ENCODE peak calls at places on chromosomes 3 and 15, in seven cellular contexts. One of them, this sample, is unnamed.
A peak's percentile ranks its signal among the peaks of the same experiment; 100 is the strongest.

GRCh38 chr3:1693145-1693544 is 405.5 kb upstream of the CNTN4 start:
- DNase-seq in endothelial cell: no peak
- DNase-seq in endodermal cell: no peak
- DNase-seq in osteocyte: no peak
- DNase-seq in uterus: no peak
- DNase-seq in coronary artery: no peak
- DNase-seq in AG04450: no peak
- DNase-seq in this sample: no peak

GRCh38 chr3:117920240-117920923 is 1114.3 kb downstream of the IGSF11 start:
- DNase-seq in osteocyte: no peak
- DNase-seq in endodermal cell: no peak
- DNase-seq in endothelial cell: no peak
- DNase-seq in coronary artery: no peak
- DNase-seq in AG04450: no peak
- DNase-seq in uterus: no peak
- DNase-seq in this sample: no peak

GRCh38 chr15:38128389-38128788 is 124.2 kb upstream of the SPRED1 start:
- DNase-seq in uterus: no peak
- DNase-seq in endothelial cell: no peak
- DNase-seq in osteocyte: no peak
- DNase-seq in endodermal cell: no peak
- DNase-seq in coronary artery: no peak
- DNase-seq in AG04450: no peak
- DNase-seq in this sample: no peak

GRCh38 chr3:132595036-132595435 is 2.0 kb upstream of the ACKR4 start:
- DNase-seq in endodermal cell: peak; percentile 48
- DNase-seq in uterus: no peak
- DNase-seq in osteocyte: no peak
- DNase-seq in coronary artery: no peak
- DNase-seq in AG04450: no peak
- DNase-seq in endothelial cell: no peak
- DNase-seq in this sample: no peak

GRCh38 chr3:47250309-47251060 is 32.1 kb downstream of the KIF9 start:
- DNase-seq in AG04450: no peak
- DNase-seq in osteocyte: no peak
- DNase-seq in endothelial cell: peak; percentile 45
- DNase-seq in endodermal cell: peak; percentile 83
- DNase-seq in uterus: no peak
- DNase-seq in coronary artery: no peak
- DNase-seq in this sample: peak; percentile 27

GRCh38 chr3:43616034-43616433 is 5.8 kb downstream of the ANO10 start:
- DNase-seq in osteocyte: no peak
- DNase-seq in coronary artery: no peak
- DNase-seq in AG04450: no peak
- DNase-seq in endodermal cell: no peak
- DNase-seq in endothelial cell: no peak
- DNase-seq in uterus: no peak
- DNase-seq in this sample: no peak

GRCh38 chr15:65371976-65372786 is 5.6 kb downstream of the IGDCC3 start:
- DNase-seq in osteocyte: no peak
- DNase-seq in coronary artery: no peak
- DNase-seq in endothelial cell: no peak
- DNase-seq in uterus: no peak
- DNase-seq in AG04450: no peak
- DNase-seq in endodermal cell: peak; percentile 54
- DNase-seq in this sample: no peak

GRCh38 chr3:67790043-67790442 is 135.6 kb upstream of the SUCLG2 start:
- DNase-seq in endothelial cell: peak; percentile 77
- DNase-seq in uterus: no peak
- DNase-seq in coronary artery: no peak
- DNase-seq in osteocyte: no peak
- DNase-seq in endodermal cell: peak; percentile 90
- DNase-seq in AG04450: peak; percentile 10
- DNase-seq in this sample: no peak

GRCh38 chr15:37109952-37110630 is 9.7 kb upstream of the MEIS2 start:
- DNase-seq in endodermal cell: peak; percentile 81
- DNase-seq in AG04450: no peak
- DNase-seq in osteocyte: no peak
- DNase-seq in coronary artery: no peak
- DNase-seq in uterus: peak; percentile 65
- DNase-seq in endothelial cell: no peak
- DNase-seq in this sample: peak; percentile 61

GRCh38 chr3:60048447-60048848 is 998.6 kb upstream of the CFAP20DC start:
- DNase-seq in endodermal cell: no peak
- DNase-seq in coronary artery: no peak
- DNase-seq in endothelial cell: no peak
- DNase-seq in osteocyte: no peak
- DNase-seq in AG04450: no peak
- DNase-seq in uterus: no peak
- DNase-seq in this sample: no peak

GRCh38 chr15:38207591-38207990 is 45.0 kb upstream of the SPRED1 start:
- DNase-seq in uterus: no peak
- DNase-seq in endothelial cell: no peak
- DNase-seq in endodermal cell: no peak
- DNase-seq in coronary artery: no peak
- DNase-seq in AG04450: no peak
- DNase-seq in osteocyte: no peak
- DNase-seq in this sample: no peak

GRCh38 chr3:49357466-49358216 is 512 bp downstream of the GPX1 start:
- DNase-seq in endodermal cell: peak; percentile 67
- DNase-seq in AG04450: peak; percentile 74
- DNase-seq in coronary artery: peak; percentile 86
- DNase-seq in endothelial cell: peak; percentile 34
- DNase-seq in osteocyte: peak; percentile 87
- DNase-seq in uterus: peak; percentile 50
- DNase-seq in this sample: peak; percentile 34

GRCh38 chr3:55482496-55483195 is 4.5 kb downstream of the WNT5A start:
- DNase-seq in endothelial cell: peak; percentile 13
- DNase-seq in uterus: no peak
- DNase-seq in coronary artery: no peak
- DNase-seq in AG04450: no peak
- DNase-seq in endodermal cell: peak; percentile 70
- DNase-seq in osteocyte: no peak
- DNase-seq in this sample: no peak

GRCh38 chr3:15858547-15859506 is 61.0 kb upstream of the ANKRD28 start:
- DNase-seq in endodermal cell: peak; percentile 89
- DNase-seq in uterus: peak; percentile 28
- DNase-seq in AG04450: no peak
- DNase-seq in endothelial cell: peak; percentile 41
- DNase-seq in osteocyte: no peak
- DNase-seq in coronary artery: no peak
- DNase-seq in this sample: peak; percentile 19

GRCh38 chr3:183254816-183255730 is 2.0 kb downstream of the B3GNT5 start:
- DNase-seq in AG04450: no peak
- DNase-seq in uterus: no peak
- DNase-seq in endodermal cell: no peak
- DNase-seq in coronary artery: no peak
- DNase-seq in osteocyte: no peak
- DNase-seq in endothelial cell: no peak
- DNase-seq in this sample: no peak

DNA sequence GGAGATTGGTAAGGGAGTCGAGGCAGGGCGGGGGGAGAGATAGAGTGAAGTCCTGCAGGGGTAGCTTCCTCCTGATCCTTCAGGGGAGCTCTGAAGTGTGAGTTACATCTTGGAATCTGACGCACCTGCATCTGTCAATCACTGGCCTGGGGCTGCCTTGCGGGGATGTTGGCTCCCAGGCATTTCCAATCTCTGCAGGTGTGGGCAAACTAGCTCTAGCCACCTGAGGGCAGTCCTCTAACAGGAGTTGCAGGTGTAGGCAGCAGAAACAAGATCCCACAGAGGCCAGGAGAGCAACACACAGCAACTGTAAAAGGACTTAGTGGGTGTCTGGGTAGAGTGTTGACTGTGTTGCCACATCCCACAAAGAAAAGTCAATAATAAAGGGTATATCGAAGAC is 63.6 kb downstream of the ZNF621 start:
- DNase-seq in uterus: no peak
- DNase-seq in coronary artery: no peak
- DNase-seq in endodermal cell: peak; percentile 75
- DNase-seq in endothelial cell: no peak
- DNase-seq in osteocyte: peak; percentile 77
- DNase-seq in AG04450: no peak
- DNase-seq in this sample: no peak
- TF ChIP-seq CTCF in uterus: no peak
- TF ChIP-seq CTCF in coronary artery: no peak
- TF ChIP-seq CTCF in endodermal cell: peak; percentile 70
- TF ChIP-seq CTCF in endothelial cell: no peak
- TF ChIP-seq CTCF in osteocyte: no peak
- TF ChIP-seq CTCF in AG04450: no peak
- TF ChIP-seq CTCF in this sample: no peak

DNA sequence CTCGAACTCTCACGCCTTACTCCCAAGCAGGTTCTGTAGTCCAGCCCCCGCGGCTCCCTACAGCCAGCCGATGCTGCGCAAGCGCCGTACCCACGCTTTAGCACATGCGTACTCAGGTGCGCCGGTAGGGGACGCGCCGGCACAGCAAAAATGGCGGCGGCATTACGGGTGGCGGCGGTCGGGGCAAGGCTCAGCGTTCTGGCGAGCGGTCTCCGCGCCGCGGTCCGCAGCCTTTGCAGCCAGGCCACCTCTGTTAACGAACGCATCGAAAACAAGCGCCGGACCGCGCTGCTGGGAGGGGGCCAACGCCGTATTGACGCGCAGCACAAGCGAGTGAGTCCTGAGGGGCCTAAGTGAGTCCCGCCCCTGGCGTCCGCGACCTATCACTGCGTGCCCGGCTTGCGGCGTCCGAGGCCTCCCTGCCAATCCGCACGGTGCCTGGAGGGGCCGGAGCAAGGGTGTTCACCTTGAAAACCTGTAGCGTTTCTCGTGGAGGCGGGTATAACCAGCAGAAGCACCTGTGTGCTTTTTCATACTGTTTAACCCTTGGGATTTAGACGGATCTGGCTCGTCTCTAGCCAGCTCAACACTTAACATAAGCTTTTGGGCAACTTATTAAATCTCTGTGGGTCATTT is at the start of gene PCCB:
- DNase-seq in osteocyte: peak; percentile 97
- DNase-seq in AG04450: peak; percentile 81
- DNase-seq in uterus: peak; percentile 92
- DNase-seq in coronary artery: peak; percentile 93
- DNase-seq in endothelial cell: peak; percentile 89
- DNase-seq in endodermal cell: peak; percentile 98
- DNase-seq in this sample: peak; percentile 94
- TF ChIP-seq CTCF in osteocyte: peak; percentile 82
- TF ChIP-seq CTCF in AG04450: peak; percentile 80
- TF ChIP-seq CTCF in uterus: peak; percentile 77
- TF ChIP-seq CTCF in coronary artery: peak; percentile 82
- TF ChIP-seq CTCF in endothelial cell: peak; percentile 87
- TF ChIP-seq CTCF in endodermal cell: peak; percentile 92
- TF ChIP-seq CTCF in this sample: peak; percentile 87

GRCh38 chr15:100129677-100130076 is 212.1 kb downstream of the ADAMTS17 start:
- DNase-seq in coronary artery: peak; percentile 12
- DNase-seq in osteocyte: no peak
- DNase-seq in endothelial cell: no peak
- DNase-seq in endodermal cell: no peak
- DNase-seq in AG04450: no peak
- DNase-seq in uterus: no peak
- DNase-seq in this sample: no peak

GRCh38 chr15:100133001-100133400 is 208.8 kb downstream of the ADAMTS17 start:
- DNase-seq in coronary artery: peak; percentile 53
- DNase-seq in endothelial cell: no peak
- DNase-seq in osteocyte: no peak
- DNase-seq in endodermal cell: peak; percentile 67
- DNase-seq in uterus: no peak
- DNase-seq in AG04450: no peak
- DNase-seq in this sample: no peak

GRCh38 chr15:100133981-100134711 is 207.6 kb downstream of the ADAMTS17 start:
- DNase-seq in endodermal cell: no peak
- DNase-seq in endothelial cell: no peak
- DNase-seq in uterus: no peak
- DNase-seq in coronary artery: peak; percentile 64
- DNase-seq in AG04450: no peak
- DNase-seq in osteocyte: no peak
- DNase-seq in this sample: no peak

GRCh38 chr15:100132309-100132708 is 209.5 kb downstream of the ADAMTS17 start:
- DNase-seq in osteocyte: no peak
- DNase-seq in coronary artery: peak; percentile 53
- DNase-seq in endodermal cell: no peak
- DNase-seq in uterus: no peak
- DNase-seq in endothelial cell: no peak
- DNase-seq in AG04450: no peak
- DNase-seq in this sample: no peak

GRCh38 chr15:100131321-100132224 is 210.2 kb downstream of the ADAMTS17 start:
- DNase-seq in osteocyte: no peak
- DNase-seq in AG04450: no peak
- DNase-seq in endothelial cell: no peak
- DNase-seq in coronary artery: peak; percentile 74
- DNase-seq in endodermal cell: peak; percentile 80
- DNase-seq in uterus: no peak
- DNase-seq in this sample: peak; percentile 68
- TF ChIP-seq CTCF in osteocyte: no peak
- TF ChIP-seq CTCF in AG04450: peak; percentile 63
- TF ChIP-seq CTCF in endothelial cell: no peak
- TF ChIP-seq CTCF in coronary artery: no peak
- TF ChIP-seq CTCF in endodermal cell: peak; percentile 58
- TF ChIP-seq CTCF in uterus: peak; percentile 10
- TF ChIP-seq CTCF in this sample: peak; percentile 70

GRCh38 chr3:41035445-41036022 is 163.8 kb upstream of the CTNNB1 start:
- DNase-seq in AG04450: no peak
- DNase-seq in endodermal cell: no peak
- DNase-seq in uterus: no peak
- DNase-seq in osteocyte: no peak
- DNase-seq in endothelial cell: no peak
- DNase-seq in coronary artery: no peak
- DNase-seq in this sample: no peak

GRCh38 chr3:41037651-41038334 is 161.5 kb upstream of the CTNNB1 start:
- DNase-seq in osteocyte: no peak
- DNase-seq in coronary artery: no peak
- DNase-seq in endodermal cell: no peak
- DNase-seq in uterus: no peak
- DNase-seq in endothelial cell: no peak
- DNase-seq in AG04450: no peak
- DNase-seq in this sample: no peak

GRCh38 chr3:41029356-41029755 is 169.9 kb upstream of the CTNNB1 start:
- DNase-seq in endothelial cell: no peak
- DNase-seq in AG04450: no peak
- DNase-seq in uterus: no peak
- DNase-seq in osteocyte: no peak
- DNase-seq in coronary artery: no peak
- DNase-seq in endodermal cell: no peak
- DNase-seq in this sample: no peak

DNA sequence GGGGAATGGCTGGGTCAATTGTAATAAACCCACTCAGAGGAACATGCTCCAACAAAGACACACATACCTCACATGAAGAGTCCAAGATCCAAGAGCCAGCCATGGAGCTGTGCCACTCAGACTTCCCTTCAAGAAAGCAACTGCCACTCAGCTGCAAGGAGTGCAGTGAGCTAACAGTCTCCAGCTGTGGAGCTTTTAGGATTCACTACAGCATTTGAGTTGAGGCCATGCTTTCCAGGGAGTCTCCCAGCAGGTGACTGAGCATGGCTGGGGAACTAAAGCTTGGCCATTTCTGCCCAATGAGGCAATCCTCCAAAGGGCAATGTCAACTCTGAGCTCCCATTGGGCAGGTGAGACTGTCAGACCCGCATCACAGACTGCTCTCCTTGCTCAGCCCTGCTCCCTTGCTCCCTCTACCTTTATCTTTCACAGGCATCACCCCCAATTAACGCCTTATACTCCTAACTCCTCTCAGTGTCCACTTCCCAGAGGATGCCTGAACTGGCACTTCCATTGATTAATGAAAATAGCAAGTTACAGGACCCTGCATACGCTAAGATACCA is 165.3 kb upstream of the CTNNB1 start:
- DNase-seq in AG04450: no peak
- DNase-seq in endodermal cell: peak; percentile 70
- DNase-seq in osteocyte: no peak
- DNase-seq in uterus: no peak
- DNase-seq in endothelial cell: no peak
- DNase-seq in coronary artery: no peak
- DNase-seq in this sample: no peak
- TF ChIP-seq CTCF in AG04450: no peak
- TF ChIP-seq CTCF in endodermal cell: peak; percentile 47
- TF ChIP-seq CTCF in osteocyte: no peak
- TF ChIP-seq CTCF in uterus: no peak
- TF ChIP-seq CTCF in endothelial cell: no peak
- TF ChIP-seq CTCF in coronary artery: no peak
- TF ChIP-seq CTCF in this sample: no peak

This sample was measured in left ventricle myocardium inferior.